ENCODE peak calls at places on chromosomes 5 and 9, in four cellular contexts. B is adipocyte, J is A673, X is endodermal cell. G is an unnamed sample.
A peak's percentile ranks its signal among the peaks of the same experiment; 100 is the strongest.

GRCh38 chr9:28471261-28471660 is 898.0 kb upstream of the C9orf72 start:
- DNase-seq in B (no peak), J (peak; percentile 5), X (no peak), G (no peak)

GRCh38 chr9:127388037-127388855 is 8.7 kb upstream of the SLC2A8 start:
- DNase-seq in B (peak; percentile 98), J (peak; percentile 71), X (no peak), G (no peak)

GRCh38 chr9:73011956-73012355 is 59.1 kb upstream of the ALDH1A1 start:
- DNase-seq in B (peak; percentile 50), J (no peak), X (no peak), G (no peak)

GRCh38 chr5:26856238-26856637 is 182.1 kb downstream of the CDH9 start:
- DNase-seq in B (no peak), J (no peak), X (no peak), G (no peak)

GRCh38 chr9:121214005-121214404 is 12.3 kb upstream of the RAB14 start:
- DNase-seq in B (no peak), J (no peak), X (no peak), G (no peak)

GRCh38 chr5:18990852-18991251 is 997.1 kb downstream of the CDH18 start:
- DNase-seq in B (no peak), J (no peak), X (no peak), G (no peak)

GRCh38 chr5:94366811-94367210 is 251.6 kb downstream of the KIAA0825 start:
- DNase-seq in B (no peak), J (no peak), X (no peak), G (no peak)

GRCh38 chr5:38595149-38595725 is 38.8 kb upstream of the LIFR start:
- DNase-seq in B (peak; percentile 79), J (peak; percentile 29), X (peak; percentile 58), G (no peak)

GRCh38 chr5:149274964-149275363 is 3.3 kb downstream of the AFAP1L1 start:
- DNase-seq in B (peak; percentile 36), J (no peak), X (no peak), G (no peak)

GRCh38 chr5:153670081-153670480 is 179.6 kb downstream of the GRIA1 start:
- DNase-seq in B (no peak), J (no peak), X (no peak), G (no peak)

GRCh38 chr9:37997636-37998374 is 71.2 kb downstream of the SHB start:
- DNase-seq in B (no peak), J (no peak), X (no peak), G (peak; percentile 64)

GRCh38 chr9:591292-591691 is 250.2 kb upstream of the DMRT1 start:
- DNase-seq in B (no peak), J (no peak), X (no peak), G (no peak)

DNA sequence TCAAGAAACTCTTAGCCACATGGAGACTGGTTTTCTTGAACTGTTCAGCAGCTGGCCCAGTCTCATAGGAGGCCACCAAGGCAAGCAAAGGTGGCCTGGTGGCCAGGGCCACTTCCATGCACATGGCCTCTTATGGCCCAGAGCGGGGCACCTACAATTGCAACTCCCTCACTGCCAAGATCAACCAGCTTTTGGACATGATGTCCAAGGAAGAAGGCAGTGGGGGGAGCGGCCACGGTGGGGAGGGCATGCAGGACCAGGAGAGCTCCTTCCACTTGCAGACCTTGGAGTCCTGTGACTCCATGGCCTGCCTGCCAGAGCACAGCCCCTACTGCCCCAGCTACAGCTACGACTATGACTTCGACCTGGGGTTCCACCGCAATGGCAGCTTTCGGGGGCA is 398.9 kb upstream of the PTPRD start:
- DNase-seq in B (no peak), J (no peak), X (no peak), G (peak; percentile 52)
- H3K9me3 ChIP-seq in B (peaks cover 5% of the 10 kb centered on the region), J (no peaks in the 10 kb centered on the region), X (peaks cover 4% of the 10 kb centered on the region), G (no peaks in the 10 kb centered on the region)

DNA sequence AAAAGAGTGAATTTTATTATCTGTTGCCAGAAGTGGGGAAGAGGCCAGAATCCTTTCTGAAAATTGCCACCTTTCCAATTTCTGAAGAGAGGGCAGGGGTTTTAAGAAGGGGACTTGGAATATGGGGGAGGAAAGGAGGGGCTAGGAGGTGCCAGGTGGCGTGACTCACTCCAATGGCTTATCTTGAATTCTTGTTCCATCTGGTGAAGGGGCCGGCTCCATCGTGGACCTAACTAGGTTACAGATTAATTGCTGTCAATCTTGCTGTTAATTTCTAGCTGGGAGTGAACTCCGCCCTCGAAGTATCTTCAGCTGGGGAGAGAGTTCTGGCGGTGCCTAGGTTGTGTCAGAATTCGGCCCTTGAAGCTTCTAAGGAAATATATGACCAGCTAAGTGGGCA is 138.7 kb downstream of the YTHDC2 start:
- DNase-seq in B (no peak), J (no peak), X (no peak), G (no peak)
- H3K9me3 ChIP-seq in B (peaks cover 4% of the 10 kb centered on the region), J (no peaks in the 10 kb centered on the region), X (no peaks in the 10 kb centered on the region), G (no peaks in the 10 kb centered on the region)

GRCh38 chr5:98540056-98540455 is 233.4 kb upstream of the RGMB start:
- DNase-seq in B (no peak), J (no peak), X (no peak), G (no peak)
- H3K9me3 ChIP-seq in B (peaks cover 34% of the 10 kb centered on the region), J (no peaks in the 10 kb centered on the region), X (peaks cover 37% of the 10 kb centered on the region), G (no peaks in the 10 kb centered on the region)

GRCh38 chr5:34542818-34543217 is 113.3 kb upstream of the RAI14 start:
- DNase-seq in B (no peak), J (no peak), X (no peak), G (no peak)
- H3K9me3 ChIP-seq in B (peaks cover 24% of the 10 kb centered on the region), J (no peaks in the 10 kb centered on the region), X (peaks cover 48% of the 10 kb centered on the region), G (peaks cover 2% of the 10 kb centered on the region)

DNA sequence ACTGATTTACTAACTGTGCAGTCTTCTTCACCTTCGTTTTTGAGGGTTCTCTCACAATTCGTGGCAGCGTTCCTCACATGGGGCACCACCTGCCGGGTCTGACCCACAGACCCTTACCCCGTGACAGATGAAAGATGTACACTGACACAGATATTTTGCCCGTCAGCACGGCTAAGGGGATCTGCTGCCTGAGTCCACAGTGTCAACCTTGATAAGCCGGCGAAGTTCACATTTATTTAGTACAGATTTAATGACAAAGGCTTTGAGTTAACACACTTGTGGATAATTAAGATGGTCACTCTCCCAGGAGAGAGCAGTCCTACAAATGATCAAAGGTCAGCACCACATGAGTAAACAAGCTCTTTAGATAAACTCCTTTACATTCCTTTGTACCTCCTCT is 15.9 kb upstream of the TEX10 start:
- DNase-seq in B (no peak), J (no peak), X (no peak), G (no peak)
- H3K9me3 ChIP-seq in B (no peaks in the 10 kb centered on the region), J (no peaks in the 10 kb centered on the region), X (peaks cover 99% of the 10 kb centered on the region), G (no peaks in the 10 kb centered on the region)

GRCh38 chr9:84775056-84775648 is 105.6 kb downstream of the NTRK2 start:
- DNase-seq in B (no peak), J (no peak), X (no peak), G (no peak)

GRCh38 chr9:84778537-84778936 is 109.0 kb downstream of the NTRK2 start:
- DNase-seq in B (no peak), J (no peak), X (no peak), G (no peak)

GRCh38 chr9:84772511-84772910 is 103.0 kb downstream of the NTRK2 start:
- DNase-seq in B (no peak), J (no peak), X (no peak), G (no peak)

DNA sequence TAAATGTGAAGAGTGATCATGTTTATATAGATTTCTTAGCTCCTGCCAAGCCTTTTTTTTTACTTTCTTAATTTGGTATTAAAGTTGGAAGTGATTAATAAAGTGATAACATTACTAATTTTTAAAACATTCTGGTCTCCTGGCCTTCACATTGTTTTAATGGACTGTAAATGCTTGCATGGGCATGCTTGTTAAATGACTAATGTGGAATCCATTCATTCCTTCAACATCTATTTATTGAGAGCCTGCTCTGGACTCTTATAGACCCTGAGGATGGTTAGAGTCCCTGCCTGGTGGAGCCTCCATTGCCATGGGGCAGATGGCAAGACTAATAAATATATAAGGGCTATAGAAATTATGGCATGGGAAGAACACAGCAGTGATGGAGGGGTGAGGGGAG is 103.5 kb downstream of the NTRK2 start:
- DNase-seq in B (no peak), J (no peak), X (no peak), G (no peak)
- H3K9me3 ChIP-seq in B (no peaks in the 10 kb centered on the region), J (no peaks in the 10 kb centered on the region), X (no peaks in the 10 kb centered on the region), G (no peaks in the 10 kb centered on the region)

GRCh38 chr5:110824936-110825441 is 86.2 kb downstream of the SLC25A46 start:
- DNase-seq in B (no peak), J (no peak), X (no peak), G (no peak)
- H3K9me3 ChIP-seq in B (peaks cover 46% of the 10 kb centered on the region), J (peaks cover 15% of the 10 kb centered on the region), X (peaks cover 51% of the 10 kb centered on the region), G (peaks cover 2% of the 10 kb centered on the region)

DNA sequence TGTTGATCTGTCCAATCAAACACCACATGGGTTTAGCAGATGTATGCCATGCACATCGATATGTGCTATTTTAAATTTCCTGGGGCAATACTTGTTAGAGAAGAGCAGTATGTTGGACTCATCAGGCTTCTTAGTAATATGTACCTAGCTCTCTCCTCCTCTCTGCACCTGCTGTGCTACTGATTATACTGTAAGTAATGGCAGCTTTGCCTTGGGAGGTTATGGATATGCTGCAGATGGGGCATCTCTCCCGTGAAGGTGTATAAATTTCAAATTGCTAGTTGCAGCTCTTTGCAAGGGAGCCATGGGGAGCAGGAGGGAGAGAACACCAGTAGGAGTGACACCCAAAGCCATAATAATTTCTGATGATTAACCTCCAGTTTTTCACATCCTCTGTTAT is 101.5 kb downstream of the SPATA31D1 start:
- DNase-seq in B (no peak), J (no peak), X (no peak), G (no peak)
- H3K9me3 ChIP-seq in B (no peaks in the 10 kb centered on the region), J (peaks cover 4% of the 10 kb centered on the region), X (no peaks in the 10 kb centered on the region), G (no peaks in the 10 kb centered on the region)